ENCODE peak calls at places on chromosomes 11 and 22, in five cellular contexts. U is T-helper 2 cell, M is tibial artery, S is cardiac muscle cell, B is NCI-H146. I is an unnamed sample.

GRCh38 chr11:35794850-35795249 is 132.3 kb downstream of the TRIM44 start:
- DNase-seq in S (no peak), M (no peak), B (no peak), U (no peak), I (no peak)

GRCh38 chr11:116055064-116055463 is 550.8 kb upstream of the CADM1 start:
- DNase-seq in S (no peak), M (no peak), B (no peak), U (no peak), I (no peak)

GRCh38 chr11:74090701-74091100 is 80.1 kb downstream of the C2CD3 start:
- DNase-seq in U (no peak), B (no peak), S (no peak), M (no peak), I (no peak)

GRCh38 chr11:65792456-65792855 is 5.6 kb downstream of the OVOL1 start:
- DNase-seq in M (no peak), B (no peak), U (no peak), S (no peak), I (no peak)

GRCh38 chr11:2524446-2525165 is 79.8 kb downstream of the KCNQ1 start:
- DNase-seq in B (no peak), U (no peak), S (no peak), M (peak; percentile 62), I (no peak)

GRCh38 chr22:47032091-47032943 is 269.9 kb downstream of the TBC1D22A start:
- DNase-seq in U (peak; percentile 1), S (no peak), M (peak; percentile 56), B (no peak), I (no peak)

GRCh38 chr22:49885881-49886280 is 32.2 kb downstream of the ZBED4 start:
- DNase-seq in B (no peak), U (no peak), S (no peak), M (no peak), I (no peak)

GRCh38 chr11:89181111-89181510 is 3.4 kb downstream of the TYR start:
- DNase-seq in S (no peak), M (no peak), U (no peak), B (no peak), I (no peak)

GRCh38 chr11:11550534-11550933 is 71.3 kb downstream of the GALNT18 start:
- DNase-seq in U (no peak), B (no peak), S (no peak), M (no peak), I (no peak)

GRCh38 chr11:46948378-46949131 is 12.0 kb downstream of the CSTPP1 start:
- DNase-seq in U (no peak), B (peak; percentile 33), M (no peak), S (no peak), I (no peak)

GRCh38 chr11:15472405-15472799 is 357.7 kb downstream of the INSC start:
- DNase-seq in B (no peak), S (no peak), U (no peak), M (no peak), I (no peak)

GRCh38 chr11:93196816-93197382 is 892 bp downstream of the SLC36A4 start:
- DNase-seq in S (no peak), U (no peak), B (no peak), M (no peak), I (no peak)

GRCh38 chr11:115974703-115975102 is 470.5 kb upstream of the CADM1 start:
- DNase-seq in M (no peak), S (no peak), U (no peak), B (no peak), I (no peak)

GRCh38 chr11:17066691-17067090 is 10.8 kb downstream of the RPS13 start:
- DNase-seq in S (no peak), M (no peak), U (no peak), B (no peak), I (peak; percentile 72)

GRCh38 chr11:36016709-36017108 is 72.8 kb downstream of the LDLRAD3 start:
- DNase-seq in M (no peak), B (no peak), U (no peak), S (no peak), I (no peak)

I was measured in C1 segment of cervical spinal cord.